ENCODE peak calls at places on chromosomes 6 and 20, in eight cellular contexts. B, N, U, Y, I, H, C and T are unnamed samples.

GRCh38 chr6:143596857-143597256 is 80.9 kb upstream of the PHACTR2 start:
- DNase-seq in B (no peak), N (no peak), U (peak), Y (no peak), I (peak), H (no peak), C (no peak), T (no peak)

GRCh38 chr6:107538856-107539387 is 49.0 kb downstream of the SOBP start:
- DNase-seq in B (no peak), N (no peak), U (no peak), Y (no peak), I (no peak), H (no peak), C (no peak), T (no peak)

GRCh38 chr6:28401172-28401571 is 1.6 kb upstream of the ZSCAN12 start:
- DNase-seq in B (no peak), N (no peak), U (peak), Y (no peak), I (no peak), H (no peak), C (no peak), T (no peak)

GRCh38 chr6:106849676-106850332 is 124.7 kb downstream of the CD24 start:
- DNase-seq in B (no peak), N (no peak), U (no peak), Y (no peak), I (no peak), H (no peak), C (no peak), T (no peak)

GRCh38 chr6:36545767-36546663 is 1.3 kb downstream of the STK38 start:
- DNase-seq in B (no peak), N (no peak), U (peak), Y (no peak), I (peak), H (no peak), C (no peak), T (peak)

GRCh38 chr6:67908377-67908776 is 726.7 kb upstream of the ADGRB3 start:
- DNase-seq in B (no peak), N (no peak), U (no peak), Y (no peak), I (no peak), H (no peak), C (no peak), T (no peak)

GRCh38 chr6:2733324-2733723 is 17.4 kb downstream of the MYLK4 start:
- DNase-seq in B (no peak), N (no peak), U (peak), Y (no peak), I (no peak), H (no peak), C (no peak), T (peak)

GRCh38 chr20:8935878-8936277 is 133.0 kb upstream of the PLCB4 start:
- DNase-seq in B (no peak), N (no peak), U (no peak), Y (no peak), I (no peak), H (no peak), C (no peak), T (no peak)

GRCh38 chr6:257031-257725 is 35.1 kb upstream of the DUSP22 start:
- DNase-seq in B (no peak), N (no peak), U (peak), Y (no peak), I (peak), H (no peak), C (no peak), T (no peak)

GRCh38 chr20:63014710-63015109 is 7.9 kb upstream of the BHLHE23 start:
- DNase-seq in B (no peak), N (no peak), U (no peak), Y (no peak), I (no peak), H (no peak), C (no peak), T (no peak)

GRCh38 chr6:157323924-157324276 is 581 bp upstream of the TMEM242 start:
- DNase-seq in B (peak), N (peak), U (peak), Y (no peak), I (peak), H (peak), C (peak), T (peak)